ENCODE peak calls at places on chromosomes 3 and 15, in nine cellular contexts. M is NCI-H1092; X is activated naive CD4-positive, alpha-beta T cell; F is stimulated activated CD4-positive, alpha-beta T cell treated with anti-CD3 and anti-CD28 coated beads, TNF-alpha, amount 100 ng/mL, for 24 hours; O is EL; A is fibroblast of pulmonary artery; P is NCI-H345; T is type B pancreatic cell; G is skeletal muscle cell. Z is an unnamed sample.
A peak's percentile ranks its signal among the peaks of the same experiment; 100 is the strongest.

GRCh38 chr3:148697311-148698189 is at the start of gene AGTR1:
- DNase-seq in M (no peak), X (no peak), F (no peak), O (peak; percentile 87), A (peak; percentile 53), P (peak; percentile 12), T (peak; percentile 69), G (no peak), Z (no peak)

GRCh38 chr3:154050766-154051165 is 70.4 kb upstream of the ARHGEF26 start:
- DNase-seq in M (no peak), X (no peak), F (no peak), O (peak; percentile 5), A (no peak), P (no peak), T (no peak), G (no peak), Z (no peak)

GRCh38 chr15:93861413-93861812 is 369.9 kb upstream of the MCTP2 start:
- DNase-seq in M (no peak), X (no peak), F (no peak), O (no peak), A (no peak), P (no peak), T (no peak), G (no peak), Z (no peak)

GRCh38 chr3:8760091-8760490 is 9.3 kb downstream of the OXTR start:
- DNase-seq in M (no peak), X (no peak), F (no peak), O (no peak), A (no peak), P (no peak), T (no peak), G (no peak), Z (no peak)

GRCh38 chr15:50164458-50164857 is 17.5 kb upstream of the SLC27A2 start:
- DNase-seq in M (no peak), X (no peak), F (no peak), O (peak; percentile 34), A (no peak), P (no peak), T (no peak), G (no peak), Z (no peak)

GRCh38 chr15:93037341-93038063 is 51.5 kb downstream of the RGMA start:
- DNase-seq in M (no peak), X (no peak), F (no peak), O (peak; percentile 8), A (peak; percentile 39), P (no peak), T (no peak), G (peak; percentile 73), Z (peak; percentile 15)

GRCh38 chr3:195395208-195395816 is 47.5 kb downstream of the ACAP2 start:
- DNase-seq in M (no peak), X (no peak), F (no peak), O (no peak), A (no peak), P (no peak), T (no peak), G (no peak), Z (no peak)

GRCh38 chr3:42733501-42734262 is 31.1 kb upstream of the HHATL start:
- DNase-seq in M (no peak), X (no peak), F (no peak), O (no peak), A (no peak), P (no peak), T (peak; percentile 45), G (no peak), Z (no peak)

GRCh38 chr3:53807117-53807521 is 39.1 kb downstream of the CHDH start:
- DNase-seq in M (no peak), X (no peak), F (no peak), O (no peak), A (no peak), P (no peak), T (peak; percentile 64), G (no peak), Z (no peak)

GRCh38 chr3:50132421-50133282 is 22.5 kb upstream of the SEMA3F start:
- DNase-seq in M (no peak), X (no peak), F (no peak), O (no peak), A (no peak), P (no peak), T (no peak), G (no peak), Z (no peak)